ENCODE peak calls at places on chromosomes 7 and 10, in five cellular contexts. O, A, H, C and P are unnamed samples.

GRCh38 chr10:128996092-128996491 is 470.9 kb upstream of the MGMT start:
- DNase-seq in A (no peak), O (no peak), C (no peak), H (no peak), P (no peak)

GRCh38 chr10:75048669-75049098 is 62.8 kb upstream of the SAMD8 start:
- DNase-seq in O (no peak), A (no peak), C (no peak), H (no peak), P (no peak)

GRCh38 chr10:86411281-86411841 is 44.8 kb upstream of the GRID1 start:
- DNase-seq in A (no peak), H (no peak), O (peak), C (no peak), P (peak)

GRCh38 chr7:88835147-88835728 is 39.7 kb upstream of the TEX47 start:
- DNase-seq in A (peak), O (no peak), H (no peak), C (no peak), P (no peak)

GRCh38 chr7:22074961-22075360 is 129.3 kb upstream of the CDCA7L start:
- DNase-seq in A (no peak), O (no peak), C (no peak), H (no peak), P (no peak)

GRCh38 chr10:12690525-12691139 is 310.9 kb downstream of the CCDC3 start:
- DNase-seq in A (no peak), C (no peak), O (no peak), H (no peak), P (peak)

GRCh38 chr10:119650692-119651513 is at the start of gene BAG3:
- DNase-seq in O (peak), C (peak), H (peak), A (peak), P (peak)

GRCh38 chr10:118405933-118406332 is 63.8 kb upstream of the FAM204A start:
- DNase-seq in C (no peak), O (no peak), A (no peak), H (no peak), P (no peak)

GRCh38 chr7:142477079-142477651 is 219.3 kb upstream of the PRSS58 start:
- DNase-seq in H (no peak), C (no peak), A (no peak), O (no peak), P (no peak)

GRCh38 chr7:80189638-80190037 is 55.0 kb downstream of the GNAI1 start:
- DNase-seq in H (no peak), C (no peak), A (no peak), O (no peak), P (no peak)

GRCh38 chr10:103881420-103882284 is 26.3 kb upstream of the SH3PXD2A start:
- DNase-seq in A (peak), C (no peak), O (no peak), H (no peak), P (no peak)

GRCh38 chr10:127563718-127564553 is 14.8 kb downstream of the NPS start:
- DNase-seq in A (no peak), O (peak), H (no peak), C (peak), P (no peak)

GRCh38 chr10:95303535-95303934 is 12.7 kb upstream of the PDLIM1 start:
- DNase-seq in C (no peak), H (no peak), A (no peak), O (no peak), P (no peak)

GRCh38 chr7:4951903-4952636 is 6.9 kb downstream of the MMD2 start:
- DNase-seq in O (no peak), A (no peak), C (no peak), H (no peak), P (no peak)

GRCh38 chr7:94223375-94224084 is 171.2 kb upstream of the COL1A2 start:
- DNase-seq in O (no peak), H (no peak), A (no peak), C (no peak), P (no peak)

GRCh38 chr10:88835095-88835909 is 16.3 kb downstream of the ANKRD22 start:
- DNase-seq in H (peak), A (peak), C (peak), O (peak), P (peak)

GRCh38 chr7:2982831-2983230 is 60.8 kb downstream of the CARD11 start:
- DNase-seq in H (no peak), O (peak), A (no peak), C (no peak), P (no peak)

GRCh38 chr10:24651923-24652322 is 71.8 kb downstream of the ARHGAP21 start:
- DNase-seq in H (no peak), C (no peak), A (no peak), O (no peak), P (no peak)

GRCh38 chr10:9437131-9437530 is 1382.6 kb downstream of the GATA3 start:
- DNase-seq in H (no peak), C (peak), A (no peak), O (no peak), P (no peak)

GRCh38 chr10:89659185-89660131 is 14.4 kb upstream of the PANK1 start:
- DNase-seq in C (peak), O (no peak), A (no peak), H (no peak), P (no peak)

GRCh38 chr7:33793616-33794015 is 111.7 kb upstream of the BMPER start:
- DNase-seq in O (no peak), A (no peak), C (no peak), H (no peak), P (no peak)

GRCh38 chr7:151342102-151342646 is 562 bp downstream of the NUB1 start:
- DNase-seq in C (no peak), H (no peak), O (no peak), A (no peak), P (no peak)

GRCh38 chr7:42002654-42003053 is 234.4 kb downstream of the GLI3 start:
- DNase-seq in C (peak), A (no peak), H (no peak), O (no peak), P (no peak)

GRCh38 chr7:124840435-124840834 is 74.8 kb upstream of the GPR37 start:
- DNase-seq in A (peak), O (no peak), C (no peak), H (no peak), P (no peak)

GRCh38 chr10:104325436-104326430 is 12.5 kb downstream of the ITPRIP start:
- DNase-seq in O (no peak), A (no peak), C (no peak), H (no peak), P (no peak)

GRCh38 chr10:129417164-129417563 is 49.9 kb upstream of the MGMT start:
- DNase-seq in A (no peak), H (no peak), O (no peak), C (peak), P (no peak)

GRCh38 chr7:4715385-4715770 is 33.3 kb downstream of the FOXK1 start:
- DNase-seq in O (no peak), H (no peak), A (no peak), C (peak), P (peak)